ENCODE peak calls at places on chromosomes 11 and 22, in five cellular contexts. I, U, Q, F and T are unnamed samples.
A peak's percentile ranks its signal among the peaks of the same experiment; 100 is the strongest.

GRCh38 chr22:36027579-36027959 is 1.1 kb downstream of the RBFOX2 start:
- DNase-seq in I (no peak), U (peak; percentile 29), Q (no peak), F (no peak), T (no peak)

GRCh38 chr11:74069146-74070046 is 60.5 kb upstream of the UCP3 start:
- DNase-seq in I (peak; percentile 30), U (no peak), Q (no peak), F (no peak), T (no peak)

GRCh38 chr22:29069476-29069875 is 3.4 kb upstream of the KREMEN1 start:
- DNase-seq in I (no peak), U (no peak), Q (no peak), F (no peak), T (no peak)

GRCh38 chr11:118263694-118264567 is at the start of gene MPZL2:
- DNase-seq in I (peak; percentile 21), U (no peak), Q (peak; percentile 34), F (no peak), T (peak; percentile 19)

GRCh38 chr11:65654375-65655349 is 8.1 kb downstream of the RELA start:
- DNase-seq in I (no peak), U (no peak), Q (no peak), F (no peak), T (no peak)

GRCh38 chr11:27319065-27319464 is 44.0 kb downstream of the CCDC34 start:
- DNase-seq in I (no peak), U (peak; percentile 58), Q (no peak), F (peak; percentile 71), T (no peak)

GRCh38 chr22:20430641-20431519 is 6.7 kb downstream of the SCARF2 start:
- DNase-seq in I (no peak), U (no peak), Q (peak; percentile 68), F (no peak), T (no peak)

GRCh38 chr11:118156531-118157185 is 4.0 kb upstream of the SCN4B start:
- DNase-seq in I (no peak), U (no peak), Q (peak; percentile 10), F (no peak), T (no peak)

GRCh38 chr22:36977401-36977861 is 41.8 kb downstream of the TST start:
- DNase-seq in I (peak; percentile 1), U (peak; percentile 20), Q (peak; percentile 85), F (peak; percentile 34), T (no peak)

GRCh38 chr11:69595805-69596665 is 44.9 kb upstream of the CCND1 start:
- DNase-seq in I (no peak), U (no peak), Q (no peak), F (no peak), T (no peak)

GRCh38 chr22:42172385-42173172 is 42.0 kb upstream of the CYP2D6 start:
- DNase-seq in I (no peak), U (peak; percentile 43), Q (no peak), F (no peak), T (no peak)

GRCh38 chr11:1561266-1561665 is 10.8 kb downstream of the DUSP8 start:
- DNase-seq in I (no peak), U (no peak), Q (no peak), F (no peak), T (no peak)

GRCh38 chr11:100908746-100909145 is 220.9 kb downstream of the PGR start:
- DNase-seq in I (no peak), U (no peak), Q (no peak), F (no peak), T (no peak)

GRCh38 chr11:11346249-11346648 is 6.8 kb downstream of the CSNK2A3 start:
- DNase-seq in I (peak; percentile 40), U (no peak), Q (no peak), F (no peak), T (peak; percentile 85)

GRCh38 chr22:26259510-26259909 is 90.2 kb downstream of the SEZ6L start:
- DNase-seq in I (no peak), U (no peak), Q (no peak), F (peak; percentile 13), T (no peak)

GRCh38 chr11:114079406-114080072 is 20.0 kb downstream of the ZBTB16 start:
- DNase-seq in I (no peak), U (no peak), Q (no peak), F (no peak), T (no peak)

GRCh38 chr11:76086713-76087635 is 119.3 kb downstream of the WNT11 start:
- DNase-seq in I (no peak), U (peak; percentile 41), Q (no peak), F (no peak), T (no peak)

GRCh38 chr11:25981998-25982397 is 349.9 kb upstream of the ANO3 start:
- DNase-seq in I (no peak), U (peak; percentile 89), Q (no peak), F (peak; percentile 32), T (no peak)

GRCh38 chr22:39224550-39224949 is 20.2 kb downstream of the PDGFB start:
- DNase-seq in I (no peak), U (no peak), Q (no peak), F (no peak), T (no peak)

GRCh38 chr22:25497269-25497668 is 67.2 kb upstream of the GRK3 start:
- DNase-seq in I (no peak), U (peak; percentile 23), Q (no peak), F (peak; percentile 4), T (no peak)

GRCh38 chr11:37496196-37496595 is 898.2 kb upstream of the RAG2 start:
- DNase-seq in I (no peak), U (no peak), Q (no peak), F (no peak), T (no peak)

GRCh38 chr22:25282671-25283561 is 63.5 kb downstream of the CRYBB2 start:
- DNase-seq in I (no peak), U (no peak), Q (no peak), F (no peak), T (no peak)

GRCh38 chr11:118398797-118399564 is 2.4 kb upstream of the ATP5MG start:
- DNase-seq in I (no peak), U (no peak), Q (peak; percentile 18), F (no peak), T (no peak)

GRCh38 chr11:63592975-63593395 is 21.2 kb downstream of the PLAAT3 start:
- DNase-seq in I (no peak), U (peak; percentile 55), Q (no peak), F (no peak), T (no peak)

GRCh38 chr11:75425422-75425821 is 7.6 kb downstream of the KLHL35 start:
- DNase-seq in I (no peak), U (no peak), Q (no peak), F (no peak), T (no peak)

GRCh38 chr11:102347526-102348331 is 715 bp downstream of the BIRC2 start:
- DNase-seq in I (no peak), U (peak; percentile 59), Q (no peak), F (peak; percentile 10), T (no peak)

GRCh38 chr11:116714902-116715301 is 57.9 kb downstream of the BUD13 start:
- DNase-seq in I (no peak), U (no peak), Q (no peak), F (no peak), T (no peak)

GRCh38 chr22:31838917-31839316 is 85.1 kb downstream of the DEPDC5 start:
- DNase-seq in I (no peak), U (no peak), Q (no peak), F (peak; percentile 22), T (no peak)

GRCh38 chr11:76918941-76919386 is 58.2 kb downstream of the ACER3 start:
- DNase-seq in I (peak; percentile 49), U (peak; percentile 79), Q (no peak), F (peak; percentile 58), T (peak; percentile 61)

GRCh38 chr11:126102436-126102894 is 39.8 kb upstream of the CDON start:
- DNase-seq in I (no peak), U (peak; percentile 79), Q (no peak), F (no peak), T (no peak)

GRCh38 chr11:120547301-120547700 is 35.8 kb downstream of the GRIK4 start:
- DNase-seq in I (no peak), U (no peak), Q (no peak), F (no peak), T (no peak)